ENCODE peak calls at places on chromosomes 5 and 9, in five cellular contexts. Y is CD4-positive, alpha-beta T cell; A is aorta; K is dorsolateral prefrontal cortex; Q is uterus. L is an unnamed sample.
A peak's percentile ranks its signal among the peaks of the same experiment; 100 is the strongest.

GRCh38 chr9:38027714-38028113 is 41.3 kb downstream of the SHB start:
- DNase-seq in Y (no peak), A (no peak), K (no peak), Q (no peak), L (no peak)

GRCh38 chr5:78647411-78647818 is 1.2 kb downstream of the LHFPL2 start:
- DNase-seq in Y (no peak), A (peak; percentile 78), K (no peak), Q (no peak), L (no peak)

GRCh38 chr9:81979196-81979595 is 9.4 kb upstream of the SPATA31D1 start:
- DNase-seq in Y (no peak), A (no peak), K (no peak), Q (no peak), L (no peak)

GRCh38 chr5:130337179-130337888 is 433.1 kb downstream of the CHSY3 start:
- DNase-seq in Y (no peak), A (no peak), K (no peak), Q (no peak), L (no peak)

GRCh38 chr5:170787216-170787615 is 3.7 kb downstream of the GABRP start:
- DNase-seq in Y (no peak), A (no peak), K (no peak), Q (no peak), L (no peak)

GRCh38 chr5:76402880-76403712 is at the start of gene IQGAP2:
- DNase-seq in Y (peak; percentile 64), A (peak; percentile 88), K (no peak), Q (peak; percentile 27), L (peak; percentile 70)

GRCh38 chr5:16701134-16702094 is 84.6 kb upstream of the RETREG1 start:
- DNase-seq in Y (no peak), A (no peak), K (no peak), Q (no peak), L (no peak)

GRCh38 chr5:33854733-33855151 is 37.0 kb downstream of the ADAMTS12 start:
- DNase-seq in Y (no peak), A (no peak), K (no peak), Q (no peak), L (no peak)

GRCh38 chr5:148541054-148541835 is 113.1 kb downstream of the HTR4 start:
- DNase-seq in Y (no peak), A (no peak), K (no peak), Q (no peak), L (no peak)

GRCh38 chr5:131164161-131164930 is 710 bp downstream of the HINT1 start:
- DNase-seq in Y (peak; percentile 53), A (peak; percentile 88), K (peak; percentile 61), Q (peak; percentile 61), L (peak; percentile 52)

GRCh38 chr5:88929385-88929784 is 46.4 kb upstream of the MEF2C start:
- DNase-seq in Y (no peak), A (no peak), K (no peak), Q (no peak), L (no peak)

GRCh38 chr9:133122167-133122550 is 1.1 kb upstream of the RALGDS start:
- DNase-seq in Y (no peak), A (no peak), K (no peak), Q (no peak), L (no peak)
- H3K27ac ChIP-seq in Y (peak overlapping the region; percentile 75), A (no peak overlapping the region), K (peak overlapping the region; percentile 94), Q (peak overlapping the region; percentile 88), L (peak overlapping the region; percentile 64)

GRCh38 chr5:172189693-172190296 is 1.8 kb upstream of the STK10 start:
- DNase-seq in Y (no peak), A (no peak), K (no peak), Q (no peak), L (no peak)
- H3K27ac ChIP-seq in Y (no peak overlapping the region), A (no peak overlapping the region), K (no peak overlapping the region), Q (no peak overlapping the region), L (no peak overlapping the region)

GRCh38 chr5:109743770-109744212 is 54.1 kb downstream of the MAN2A1 start:
- DNase-seq in Y (no peak), A (no peak), K (no peak), Q (no peak), L (no peak)

GRCh38 chr5:109740329-109740728 is 50.6 kb downstream of the MAN2A1 start:
- DNase-seq in Y (no peak), A (no peak), K (no peak), Q (no peak), L (no peak)

GRCh38 chr5:109741390-109741789 is 51.7 kb downstream of the MAN2A1 start:
- DNase-seq in Y (no peak), A (no peak), K (no peak), Q (no peak), L (no peak)

GRCh38 chr5:109743041-109743531 is 53.4 kb downstream of the MAN2A1 start:
- DNase-seq in Y (no peak), A (no peak), K (no peak), Q (no peak), L (no peak)

GRCh38 chr5:109739741-109740140 is 50.0 kb downstream of the MAN2A1 start:
- DNase-seq in Y (no peak), A (no peak), K (no peak), Q (no peak), L (no peak)
- H3K27ac ChIP-seq in Y (no peak overlapping the region), A (peak overlapping the region; percentile 29), K (peak overlapping the region; percentile 71), Q (peak overlapping the region; percentile 54), L (no peak overlapping the region)

DNA sequence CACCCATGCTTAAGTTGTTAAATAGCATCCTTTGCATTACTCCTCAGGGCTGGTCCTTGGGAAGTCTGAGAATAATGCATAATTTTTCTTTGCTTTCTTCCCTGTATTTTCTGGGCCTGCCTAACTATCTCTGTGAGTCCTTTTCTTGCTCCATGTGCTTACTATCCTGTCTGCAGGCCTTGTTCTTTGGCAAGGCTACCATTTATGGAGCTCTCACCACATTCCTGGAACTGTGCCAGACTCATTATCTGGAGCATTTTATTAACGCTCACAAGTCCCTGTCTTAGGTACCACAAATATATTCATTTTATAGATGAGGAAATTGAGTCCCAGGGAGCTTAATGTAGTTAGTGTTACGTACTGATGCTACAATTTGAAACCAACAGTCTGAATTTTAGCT is 3.0 kb downstream of the MROH2B start:
- DNase-seq in Y (no peak), A (no peak), K (no peak), Q (no peak), L (no peak)
- H3K27ac ChIP-seq in Y (no peak overlapping the region), A (no peak overlapping the region), K (no peak overlapping the region), Q (no peak overlapping the region), L (no peak overlapping the region)

DNA sequence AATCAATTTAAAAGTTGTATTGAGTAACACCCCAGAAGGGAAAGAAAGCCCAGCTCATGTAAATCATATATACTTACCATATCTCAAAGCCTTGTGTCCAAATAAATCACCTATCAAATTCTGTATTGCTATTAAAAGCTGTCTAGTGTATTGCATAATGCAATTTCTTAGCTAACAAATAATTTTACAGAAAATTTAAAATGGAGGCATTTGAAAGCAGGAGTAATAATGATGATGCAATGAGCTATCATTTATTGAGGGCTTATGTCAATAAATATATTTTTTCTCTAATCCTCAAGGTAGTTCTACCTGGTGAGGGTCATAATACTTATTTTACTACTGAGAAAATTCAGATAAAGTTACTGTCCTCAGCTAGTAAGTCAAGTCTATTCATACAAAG is 42.8 kb upstream of the CDK5RAP2 start:
- DNase-seq in Y (no peak), A (no peak), K (no peak), Q (no peak), L (no peak)
- H3K27ac ChIP-seq in Y (no peak overlapping the region), A (no peak overlapping the region), K (peak overlapping the region; percentile 88), Q (no peak overlapping the region), L (no peak overlapping the region)

GRCh38 chr5:134554319-134555222 is 29.1 kb downstream of the JADE2 start:
- DNase-seq in Y (peak; percentile 20), A (peak; percentile 81), K (no peak), Q (peak; percentile 56), L (no peak)
- H3K27ac ChIP-seq in Y (peak overlapping the region; percentile 77), A (peak overlapping the region; percentile 16), K (peak overlapping the region; percentile 69), Q (peak overlapping the region; percentile 65), L (no peak overlapping the region)

GRCh38 chr5:173925449-173926071 is 37.4 kb downstream of the CPEB4 start:
- DNase-seq in Y (peak; percentile 32), A (no peak), K (peak; percentile 58), Q (no peak), L (no peak)
- H3K27ac ChIP-seq in Y (no peak overlapping the region), A (peak overlapping the region; percentile 59), K (peak overlapping the region; percentile 90), Q (peak overlapping the region; percentile 51), L (no peak overlapping the region)

L was measured in HL-60.